ENCODE peak calls at places on chromosomes 4 and X, in six cellular contexts. One of them, this sample, is unnamed.

GRCh38 chr4:132227349-132228165 is 921.5 kb upstream of the PCDH10 start:
- DNase-seq in DMS153: no peak
- DNase-seq in psoas muscle: no peak
- DNase-seq in substantia nigra: no peak
- DNase-seq in AG20443: peak; percentile 17
- DNase-seq in naive thymus-derived CD8-positive, alpha-beta T cell: no peak
- DNase-seq in this sample: no peak

GRCh38 chr4:152316969-152317368 is 218.9 kb downstream of the FBXW7 start:
- DNase-seq in DMS153: no peak
- DNase-seq in psoas muscle: no peak
- DNase-seq in substantia nigra: no peak
- DNase-seq in AG20443: no peak
- DNase-seq in naive thymus-derived CD8-positive, alpha-beta T cell: no peak
- DNase-seq in this sample: no peak

GRCh38 chrX:153538424-153538823 is 21.0 kb downstream of the ATP2B3 start:
- DNase-seq in DMS153: no peak
- DNase-seq in psoas muscle: no peak
- DNase-seq in substantia nigra: no peak
- DNase-seq in AG20443: no peak
- DNase-seq in naive thymus-derived CD8-positive, alpha-beta T cell: no peak
- DNase-seq in this sample: no peak

GRCh38 chr4:1784789-1785591 is 8.1 kb upstream of the FGFR3 start:
- DNase-seq in DMS153: no peak
- DNase-seq in psoas muscle: no peak
- DNase-seq in substantia nigra: no peak
- DNase-seq in AG20443: no peak
- DNase-seq in naive thymus-derived CD8-positive, alpha-beta T cell: no peak
- DNase-seq in this sample: no peak

GRCh38 chrX:119073200-119073905 is 560 bp downstream of the CT47C1 start:
- DNase-seq in DMS153: no peak
- DNase-seq in psoas muscle: no peak
- DNase-seq in substantia nigra: no peak
- DNase-seq in AG20443: no peak
- DNase-seq in naive thymus-derived CD8-positive, alpha-beta T cell: no peak
- DNase-seq in this sample: no peak

GRCh38 chrX:69287025-69287540 is 121.8 kb upstream of the PJA1 start:
- DNase-seq in DMS153: no peak
- DNase-seq in psoas muscle: no peak
- DNase-seq in substantia nigra: no peak
- DNase-seq in AG20443: no peak
- DNase-seq in naive thymus-derived CD8-positive, alpha-beta T cell: no peak
- DNase-seq in this sample: no peak

GRCh38 chrX:103382893-103383292 is 6.6 kb downstream of the BEX3 start:
- DNase-seq in DMS153: no peak
- DNase-seq in psoas muscle: no peak
- DNase-seq in substantia nigra: no peak
- DNase-seq in AG20443: no peak
- DNase-seq in naive thymus-derived CD8-positive, alpha-beta T cell: no peak
- DNase-seq in this sample: no peak

GRCh38 chr4:6281436-6282144 is 11.9 kb downstream of the WFS1 start:
- DNase-seq in DMS153: no peak
- DNase-seq in psoas muscle: no peak
- DNase-seq in substantia nigra: no peak
- DNase-seq in AG20443: no peak
- DNase-seq in naive thymus-derived CD8-positive, alpha-beta T cell: no peak
- DNase-seq in this sample: no peak

GRCh38 chr4:24750106-24750505 is 45.3 kb upstream of the SOD3 start:
- DNase-seq in DMS153: no peak
- DNase-seq in psoas muscle: no peak
- DNase-seq in substantia nigra: no peak
- DNase-seq in AG20443: no peak
- DNase-seq in naive thymus-derived CD8-positive, alpha-beta T cell: no peak
- DNase-seq in this sample: no peak

GRCh38 chrX:39043838-39044550 is 242.7 kb downstream of the MID1IP1 start:
- DNase-seq in DMS153: no peak
- DNase-seq in psoas muscle: no peak
- DNase-seq in substantia nigra: no peak
- DNase-seq in AG20443: no peak
- DNase-seq in naive thymus-derived CD8-positive, alpha-beta T cell: no peak
- DNase-seq in this sample: no peak

This sample was measured in central memory CD8-positive, alpha-beta T cell.